ENCODE peak calls at places on chromosomes 16 and 17, in four cellular contexts. X is IMR-90, A is H9, Y is neuronal stem cell. B is an unnamed sample.

GRCh38 chr17:67266496-67266895 is 21.5 kb upstream of the HELZ start:
- DNase-seq in Y (no peak), X (no peak), A (no peak), B (no peak)

GRCh38 chr17:17514993-17515920 is 19.1 kb upstream of the RASD1 start:
- DNase-seq in A (peak), Y (no peak), X (peak), B (peak)

GRCh38 chr17:58513391-58513912 is 986 bp downstream of the MTMR4 start:
- DNase-seq in X (no peak), A (no peak), Y (no peak), B (no peak)

GRCh38 chr17:36524428-36524876 is 10.2 kb downstream of the MYO19 start:
- DNase-seq in Y (no peak), X (peak), A (no peak), B (no peak)

GRCh38 chr16:58212824-58213655 is 15.1 kb upstream of the CSNK2A2 start:
- DNase-seq in X (no peak), Y (no peak), A (no peak), B (no peak)

GRCh38 chr16:67936124-67936875 is at the start of gene PSMB10:
- DNase-seq in A (no peak), X (peak), Y (peak), B (peak)

GRCh38 chr17:22703786-22704441 is 1011.6 kb downstream of the KCNJ18 start:
- DNase-seq in Y (no peak), A (no peak), X (no peak), B (no peak)

GRCh38 chr17:36949461-36949927 is 740 bp downstream of the AATF start:
- DNase-seq in Y (no peak), X (peak), A (no peak), B (no peak)

GRCh38 chr17:82213251-82214011 is 789 bp upstream of the CCDC57 start:
- DNase-seq in X (peak), A (no peak), Y (no peak), B (peak)

GRCh38 chr17:19410875-19411291 is at the start of gene RNF112:
- DNase-seq in X (peak), Y (no peak), A (no peak), B (peak)

GRCh38 chr17:49708515-49709161 is 874 bp upstream of the SLC35B1 start:
- DNase-seq in A (peak), Y (no peak), X (no peak), B (peak)

GRCh38 chr16:1078579-1079021 is 6.1 kb downstream of the SSTR5 start:
- DNase-seq in X (peak), Y (no peak), A (no peak), B (no peak)

GRCh38 chr16:2008631-2009301 is 855 bp downstream of the ZNF598 start:
- DNase-seq in A (no peak), Y (no peak), X (peak), B (peak)

GRCh38 chr17:49582789-49583188 is 7.1 kb downstream of the NXPH3 start:
- DNase-seq in X (peak), Y (no peak), A (no peak), B (no peak)

GRCh38 chr17:71284032-71284755 is 836.6 kb upstream of the SOX9 start:
- DNase-seq in A (no peak), X (no peak), Y (no peak), B (no peak)

GRCh38 chr17:44146375-44147346 is 4.9 kb downstream of the HROB start:
- DNase-seq in Y (no peak), X (no peak), A (no peak), B (peak)

GRCh38 chr17:79633937-79634813 is 23.3 kb upstream of the RBFOX3 start:
- DNase-seq in X (no peak), Y (no peak), A (peak), B (no peak)

GRCh38 chr16:60230666-60231065 is 1496.5 kb upstream of the GOT2 start:
- DNase-seq in Y (no peak), A (no peak), X (no peak), B (no peak)

DNA sequence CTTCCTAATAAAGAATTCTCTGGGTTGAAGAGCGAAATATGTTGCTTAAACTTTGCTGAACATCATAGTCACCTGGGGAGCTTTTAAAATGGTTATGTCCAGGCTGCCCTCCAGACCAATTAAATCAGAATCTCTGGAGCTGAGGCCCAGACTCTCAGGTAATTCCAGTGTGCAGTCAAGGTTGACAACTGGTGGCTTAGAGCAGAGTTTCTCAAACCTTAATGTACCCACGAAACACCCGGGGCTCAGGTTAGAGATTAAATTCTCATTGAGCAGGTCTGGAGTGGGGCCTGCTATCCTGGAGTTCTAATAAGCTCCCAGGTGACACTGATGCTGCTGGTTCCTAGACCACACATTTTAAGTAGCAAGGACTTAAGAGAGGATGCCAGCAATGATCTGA is 167.2 kb downstream of the SNX29 start:
- DNase-seq in A (no peak), Y (no peak), X (no peak), B (no peak)
- H2BK5ac ChIP-seq in A (no peak), Y (no peak), X (no peak), B (no peak)

GRCh38 chr16:87383522-87384161 is at the start of gene FBXO31:
- DNase-seq in Y (peak), A (peak), X (peak), B (peak)
- H2BK5ac ChIP-seq in Y (peak), A (no peak), X (peak), B (no peak)

GRCh38 chr17:14334261-14334860 is 33.5 kb downstream of the HS3ST3B1 start:
- DNase-seq in X (no peak), Y (no peak), A (no peak), B (no peak)

GRCh38 chr17:14331982-14332298 is 31.1 kb downstream of the HS3ST3B1 start:
- DNase-seq in A (no peak), X (no peak), Y (no peak), B (no peak)

GRCh38 chr17:14334919-14335318 is 34.0 kb downstream of the HS3ST3B1 start:
- DNase-seq in A (no peak), Y (no peak), X (no peak), B (no peak)

GRCh38 chr17:14332331-14332730 is 31.4 kb downstream of the HS3ST3B1 start:
- DNase-seq in X (no peak), Y (no peak), A (no peak), B (peak)

GRCh38 chr17:14333506-14333905 is 32.6 kb downstream of the HS3ST3B1 start:
- DNase-seq in X (no peak), Y (no peak), A (no peak), B (no peak)
- H2BK5ac ChIP-seq in X (no peak), Y (no peak), A (no peak), B (no peak)

GRCh38 chr17:81057777-81058176 is 22.8 kb downstream of the BAIAP2 start:
- DNase-seq in A (no peak), Y (no peak), X (no peak), B (no peak)
- H2BK5ac ChIP-seq in A (no peak), Y (no peak), X (no peak), B (peak)

GRCh38 chr16:87946596-87947350 is 4.5 kb upstream of the BANP start:
- DNase-seq in Y (no peak), X (no peak), A (no peak), B (no peak)
- H2BK5ac ChIP-seq in Y (no peak), X (no peak), A (no peak), B (no peak)

GRCh38 chr16:28295213-28295612 is 2.9 kb downstream of the SBK1 start:
- DNase-seq in X (no peak), Y (no peak), A (no peak), B (no peak)

GRCh38 chr16:28300327-28300726 is 8.0 kb downstream of the SBK1 start:
- DNase-seq in Y (no peak), X (no peak), A (no peak), B (no peak)

GRCh38 chr16:28298511-28298878 is 6.2 kb downstream of the SBK1 start:
- DNase-seq in A (peak), Y (no peak), X (no peak), B (peak)

GRCh38 chr16:28297308-28297707 is 5.0 kb downstream of the SBK1 start:
- DNase-seq in X (no peak), A (no peak), Y (no peak), B (no peak)

DNA sequence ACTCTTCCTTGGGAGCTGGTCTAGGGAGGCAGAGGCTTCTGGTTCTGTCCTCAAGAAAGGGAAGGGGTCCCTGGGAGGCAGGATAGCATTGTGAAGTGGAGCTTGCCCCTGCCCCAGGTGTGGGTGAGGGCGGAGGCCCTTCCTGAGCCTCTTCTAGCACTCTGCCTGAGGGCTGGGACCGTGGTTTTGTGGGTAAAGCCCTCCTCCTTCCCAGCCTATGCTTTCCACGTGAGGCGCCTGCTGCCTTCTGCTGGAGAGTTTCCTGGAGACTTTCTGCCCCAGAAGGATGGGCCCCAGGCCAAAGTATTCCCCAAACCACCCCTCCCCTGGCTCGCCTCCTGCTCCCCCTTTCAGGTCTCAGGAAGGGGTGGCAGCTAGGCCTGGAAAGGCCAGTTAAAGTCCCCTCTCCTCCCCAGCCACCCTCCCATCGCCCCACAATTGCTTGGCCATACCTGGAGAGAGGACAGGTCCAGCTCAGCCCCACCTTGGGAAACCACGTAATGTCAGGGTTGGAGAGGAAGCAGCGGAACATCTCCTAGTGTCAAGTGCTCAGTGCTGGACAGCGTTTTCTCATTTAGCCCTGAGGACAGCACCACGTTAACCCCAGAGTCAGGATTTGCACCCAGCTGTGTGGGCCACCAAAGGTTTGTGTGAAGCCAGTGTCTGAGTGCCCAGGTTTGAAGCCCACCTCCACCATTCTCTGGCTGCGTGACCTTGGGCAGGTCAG is 5.6 kb downstream of the SBK1 start:
- DNase-seq in Y (no peak), X (no peak), A (no peak), B (no peak)
- H2BK5ac ChIP-seq in Y (no peak), X (no peak), A (no peak), B (no peak)

GRCh38 chr16:85521737-85522042 is 91.4 kb upstream of the GSE1 start:
- DNase-seq in Y (no peak), A (no peak), X (no peak), B (no peak)
- H2BK5ac ChIP-seq in Y (peak), A (no peak), X (no peak), B (no peak)